ENCODE peak calls at places on chromosomes 6 and 20, in four cellular contexts. M, T, S and P are unnamed samples. For H3K4me1, the result is how much of the 10 kb centered on the place peaks cover.

GRCh38 chr20:31707994-31708744 is 14.5 kb downstream of the BCL2L1 start:
- DNase-seq in M (peak), T (peak), S (no peak), P (no peak)

GRCh38 chr20:48767269-48767960 is 60.4 kb downstream of the PREX1 start:
- DNase-seq in M (no peak), T (no peak), S (no peak), P (no peak)

GRCh38 chr6:84728602-84729001 is 35.8 kb downstream of the TBX18 start:
- DNase-seq in M (no peak), T (no peak), S (peak), P (no peak)

GRCh38 chr20:58048096-58048702 is 180.3 kb downstream of the ANKRD60 start:
- DNase-seq in M (no peak), T (no peak), S (peak), P (peak)

GRCh38 chr20:44646641-44647274 is 4.7 kb downstream of the ADA start:
- DNase-seq in M (no peak), T (no peak), S (peak), P (no peak)

GRCh38 chr20:60599381-60599780 is 641.2 kb downstream of the CDH26 start:
- DNase-seq in M (no peak), T (no peak), S (no peak), P (no peak)

GRCh38 chr6:17103715-17104114 is 1.9 kb downstream of the STMND1 start:
- DNase-seq in M (no peak), T (no peak), S (no peak), P (no peak)

GRCh38 chr20:50762435-50763201 is 31.2 kb downstream of the PARD6B start:
- DNase-seq in M (peak), T (peak), S (peak), P (peak)

GRCh38 chr6:160141001-160141726 is 19.5 kb downstream of the SLC22A1 start:
- DNase-seq in M (no peak), T (no peak), S (peak), P (no peak)

GRCh38 chr6:17871836-17872235 is 115.6 kb downstream of the KIF13A start:
- DNase-seq in M (no peak), T (no peak), S (no peak), P (no peak)

GRCh38 chr6:67300430-67301040 is 1334.5 kb upstream of the ADGRB3 start:
- DNase-seq in M (no peak), T (no peak), S (no peak), P (no peak)

GRCh38 chr6:84854801-84855400 is 90.5 kb upstream of the TBX18 start:
- DNase-seq in M (no peak), T (no peak), S (no peak), P (no peak)

GRCh38 chr6:19297880-19298279 is 539.3 kb upstream of the ID4 start:
- DNase-seq in M (no peak), T (no peak), S (no peak), P (no peak)

GRCh38 chr20:57167971-57168693 is 98.3 kb downstream of the BMP7 start:
- DNase-seq in M (no peak), T (peak), S (no peak), P (no peak)

GRCh38 chr6:52904562-52905279 is 4.8 kb downstream of the GSTA3 start:
- DNase-seq in M (no peak), T (no peak), S (peak), P (no peak)

GRCh38 chr6:25489399-25489798 is 162.6 kb upstream of the SCGN start:
- DNase-seq in M (no peak), T (no peak), S (no peak), P (no peak)

GRCh38 chr6:169321546-169321945 is 67.9 kb upstream of the THBS2 start:
- DNase-seq in M (no peak), T (no peak), S (no peak), P (no peak)

GRCh38 chr6:18491303-18492090 is 104.3 kb downstream of the RNF144B start:
- DNase-seq in M (no peak), T (no peak), S (no peak), P (no peak)

GRCh38 chr6:15405111-15405510 is 159.2 kb downstream of the JARID2 start:
- DNase-seq in M (no peak), T (no peak), S (no peak), P (no peak)

GRCh38 chr20:25077610-25078169 is 4.3 kb downstream of the VSX1 start:
- DNase-seq in M (peak), T (no peak), S (peak), P (no peak)

GRCh38 chr20:24768977-24769675 is 179.9 kb upstream of the CST7 start:
- DNase-seq in M (no peak), T (no peak), S (no peak), P (no peak)

GRCh38 chr20:8811801-8812594 is 256.9 kb upstream of the PLCB4 start:
- DNase-seq in M (no peak), T (no peak), S (no peak), P (no peak)

GRCh38 chr6:119541132-119541905 is 191.8 kb upstream of the MAN1A1 start:
- DNase-seq in M (no peak), T (no peak), S (peak), P (no peak)

GRCh38 chr20:40868568-40869223 is 159.9 kb upstream of the TOP1 start:
- DNase-seq in M (peak), T (no peak), S (peak), P (no peak)

GRCh38 chr6:170051229-170052172 is 239.4 kb downstream of the DLL1 start:
- DNase-seq in M (no peak), T (no peak), S (no peak), P (no peak)

GRCh38 chr20:35491823-35492222 is 36.4 kb downstream of the CEP250 start:
- DNase-seq in M (no peak), T (no peak), S (no peak), P (no peak)

GRCh38 chr20:18001131-18001921 is 32.5 kb downstream of the MGME1 start:
- DNase-seq in M (peak), T (peak), S (peak), P (peak)

GRCh38 chr20:4156411-4156810 is 141.1 kb upstream of the RNF24 start:
- DNase-seq in M (no peak), T (no peak), S (no peak), P (no peak)
- H3K4me1 ChIP-seq in M (under half), T (under half), S (under half), P (under half)

GRCh38 chr6:144411506-144412165 is 126.5 kb downstream of the UTRN start:
- DNase-seq in M (no peak), T (no peak), S (no peak), P (no peak)
- H3K4me3 ChIP-seq in M (no peak), T (no peak), S (no peak), P (no peak)

GRCh38 chr6:6886886-6887285 is 220.9 kb upstream of the RREB1 start:
- DNase-seq in M (no peak), T (no peak), S (no peak), P (no peak)
- H3K4me1 ChIP-seq in M (under half), T (under half), S (under half), P (under half)

GRCh38 chr20:62794007-62794724 is 2.1 kb upstream of the MRGBP start:
- DNase-seq in M (peak), T (peak), S (peak), P (peak)
- H3K4me3 ChIP-seq in M (peak), T (peak), S (peak), P (peak)

GRCh38 chr20:840503-840857 is 7.0 kb downstream of the FAM110A start:
- DNase-seq in M (no peak), T (no peak), S (no peak), P (no peak)

GRCh38 chr20:842547-842940 is 9.0 kb downstream of the FAM110A start:
- DNase-seq in M (no peak), T (no peak), S (no peak), P (no peak)

GRCh38 chr20:840858-841567 is 7.5 kb downstream of the FAM110A start:
- DNase-seq in M (no peak), T (no peak), S (no peak), P (peak)

GRCh38 chr20:843908-844307 is 10.4 kb downstream of the FAM110A start:
- DNase-seq in M (no peak), T (no peak), S (no peak), P (no peak)

DNA sequence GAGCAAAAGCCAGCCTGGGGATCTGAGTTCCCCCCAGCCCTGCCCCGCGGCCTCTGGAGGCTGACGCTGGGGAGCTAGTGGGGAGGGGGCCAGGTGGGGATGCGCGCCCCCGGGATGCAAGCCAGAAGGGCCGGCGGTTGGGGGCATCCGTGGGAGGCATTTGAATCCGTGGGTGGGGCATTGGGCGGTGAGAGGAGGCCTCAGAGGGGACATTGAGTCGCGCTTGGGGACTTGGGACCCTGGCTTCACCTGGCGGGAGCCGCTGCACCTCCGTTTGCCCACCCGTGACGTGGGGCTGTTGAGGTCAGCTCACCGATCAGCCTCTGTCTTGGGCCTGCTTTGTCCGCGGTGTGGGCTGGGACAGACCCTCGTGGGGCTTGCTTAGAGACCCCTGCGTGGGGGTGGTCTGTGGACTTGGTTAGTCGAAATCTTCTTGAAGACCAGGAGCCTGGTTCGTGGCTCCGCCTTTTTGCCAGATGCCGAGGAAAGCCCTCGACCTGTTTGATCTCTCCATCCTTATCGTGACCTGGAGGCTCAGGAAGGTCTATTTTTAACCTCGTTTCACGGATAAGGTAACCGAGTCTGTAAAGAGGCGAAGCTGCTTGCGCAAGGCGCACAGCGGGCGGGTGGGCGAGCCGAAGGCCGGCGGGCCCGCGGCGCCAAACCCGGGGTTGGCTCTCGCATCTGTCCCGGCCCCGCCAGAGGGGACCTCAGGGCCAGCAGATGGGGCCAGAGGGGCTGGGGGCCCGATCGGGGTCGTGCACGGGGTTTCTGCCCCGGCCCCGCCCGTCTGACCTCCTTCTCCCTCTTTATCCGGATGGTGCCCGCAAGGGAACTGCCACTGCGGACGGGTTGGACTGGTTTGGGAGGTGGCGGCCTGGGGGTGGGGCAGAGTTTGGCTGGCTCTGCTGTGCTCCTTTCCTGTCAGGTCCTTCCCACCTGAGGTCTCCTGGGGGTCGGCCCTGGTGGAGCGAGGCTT is 8.3 kb downstream of the FAM110A start:
- DNase-seq in M (no peak), T (no peak), S (no peak), P (peak)
- H3K4me1 ChIP-seq in M (under half), T (under half), S (under half), P (under half)

GRCh38 chr6:1624848-1625341 is 15.2 kb downstream of the FOXC1 start:
- DNase-seq in M (peak), T (no peak), S (peak), P (no peak)

GRCh38 chr6:1623769-1624070 is 14.0 kb downstream of the FOXC1 start:
- DNase-seq in M (no peak), T (no peak), S (no peak), P (no peak)

GRCh38 chr6:1622851-1623768 is 13.4 kb downstream of the FOXC1 start:
- DNase-seq in M (no peak), T (no peak), S (no peak), P (no peak)

GRCh38 chr6:1625352-1625773 is 15.6 kb downstream of the FOXC1 start:
- DNase-seq in M (no peak), T (no peak), S (no peak), P (no peak)

DNA sequence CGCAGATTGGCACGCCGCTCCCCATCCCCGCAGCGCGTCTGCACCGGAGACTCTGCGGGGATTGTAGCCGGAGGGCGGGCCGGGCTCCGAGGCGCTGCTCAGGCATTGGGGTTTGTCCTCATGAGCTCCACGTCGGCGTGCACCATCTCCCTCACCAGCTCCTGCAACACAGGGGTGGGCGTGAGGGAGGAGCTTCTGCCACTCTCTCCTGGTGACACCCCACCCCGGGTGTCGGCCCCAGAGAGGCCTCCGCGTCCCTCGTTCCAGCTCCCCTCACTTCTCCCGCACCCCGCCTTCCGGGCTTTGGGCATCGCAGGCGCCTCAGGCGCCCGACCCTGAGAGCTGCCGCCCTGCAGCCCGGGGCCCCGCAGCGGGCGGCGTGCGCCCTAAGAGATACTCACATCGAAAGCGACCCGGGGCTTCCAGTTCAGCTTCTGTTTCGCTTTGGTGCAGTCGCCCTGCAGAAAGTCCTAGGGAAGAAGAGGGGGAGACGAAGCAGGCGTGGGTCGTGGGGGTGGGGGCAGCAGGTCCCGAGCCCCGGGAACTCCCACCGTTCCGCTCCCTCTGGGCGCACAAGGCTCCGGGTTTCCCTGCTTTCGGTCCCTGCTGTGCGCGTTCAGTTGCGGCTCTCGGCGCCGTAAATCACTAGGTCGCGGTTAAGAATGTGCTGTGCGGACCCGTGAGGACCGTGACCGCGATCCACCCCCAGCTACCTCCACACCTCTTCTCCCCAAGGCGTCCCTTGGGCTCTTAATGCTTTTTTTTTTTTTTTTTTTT is 14.5 kb downstream of the FOXC1 start:
- DNase-seq in M (no peak), T (no peak), S (no peak), P (no peak)
- H3K4me3 ChIP-seq in M (peak), T (peak), S (peak), P (peak)

GRCh38 chr20:36950432-36951197 is 893 bp downstream of the SAMHD1 start:
- DNase-seq in M (peak), T (peak), S (peak), P (peak)
- H3K4me1 ChIP-seq in M (under half), T (half or more), S (under half), P (under half)

DNA sequence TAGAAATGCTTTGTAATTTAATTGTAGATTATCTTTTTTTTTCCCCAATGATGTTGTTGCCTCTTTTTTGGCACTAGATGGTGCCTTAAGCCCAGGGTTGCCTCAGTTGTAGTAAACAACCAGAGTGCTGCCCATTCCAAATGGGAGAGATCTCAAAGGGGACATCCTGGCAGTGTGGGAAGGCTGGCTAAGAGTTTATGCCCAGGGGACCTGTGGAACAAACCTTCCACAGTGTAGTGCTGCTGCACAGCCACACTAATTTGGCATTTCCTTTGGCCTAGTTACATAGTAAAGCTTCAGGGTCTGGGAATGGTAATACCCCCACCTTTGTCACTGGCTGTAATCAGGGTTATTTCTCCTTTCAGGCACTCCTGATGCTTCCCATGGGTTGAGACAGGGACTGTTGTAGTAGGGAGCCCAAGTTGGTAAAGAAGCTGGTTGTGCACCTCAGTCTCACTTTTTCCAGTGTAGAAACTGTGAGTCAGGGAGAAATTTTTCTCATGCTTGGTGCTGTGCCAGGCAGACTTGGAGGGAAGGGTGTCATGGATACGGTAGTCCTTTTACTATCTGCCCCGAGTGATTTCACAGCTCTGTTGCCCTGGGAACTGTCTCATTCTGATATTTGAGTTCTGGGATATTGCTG is 177.8 kb upstream of the ECI2 start:
- DNase-seq in M (peak), T (peak), S (peak), P (peak)
- H3K4me3 ChIP-seq in M (no peak), T (no peak), S (no peak), P (no peak)